ENCODE peak calls at places on chromosomes 5 and 9, in five cellular contexts. One of them, this sample, is unnamed.

GRCh38 chr5:157735991-157736390 is 4.8 kb downstream of the THG1L start:
- DNase-seq in mammary epithelial cell: no peak
- DNase-seq in HepG2: no peak
- DNase-seq in neuronal stem cell: no peak
- DNase-seq in GM23338: no peak
- DNase-seq in this sample: no peak

GRCh38 chr9:75152416-75152815 is 64.1 kb downstream of the OSTF1 start:
- DNase-seq in GM23338: no peak
- DNase-seq in mammary epithelial cell: no peak
- DNase-seq in HepG2: no peak
- DNase-seq in neuronal stem cell: no peak
- DNase-seq in this sample: no peak

GRCh38 chr9:107336718-107337360 is 53.8 kb downstream of the RAD23B start:
- DNase-seq in HepG2: no peak
- DNase-seq in mammary epithelial cell: peak
- DNase-seq in neuronal stem cell: no peak
- DNase-seq in GM23338: no peak
- DNase-seq in this sample: no peak

GRCh38 chr5:174775071-174775470 is 50.7 kb downstream of the MSX2 start:
- DNase-seq in neuronal stem cell: no peak
- DNase-seq in mammary epithelial cell: no peak
- DNase-seq in HepG2: no peak
- DNase-seq in GM23338: no peak
- DNase-seq in this sample: no peak

GRCh38 chr5:72256536-72256935 is 63.5 kb downstream of the MRPS27 start:
- DNase-seq in neuronal stem cell: no peak
- DNase-seq in HepG2: no peak
- DNase-seq in mammary epithelial cell: peak
- DNase-seq in GM23338: no peak
- DNase-seq in this sample: peak

GRCh38 chr5:370959-371810 is 49.7 kb downstream of the AHRR start:
- DNase-seq in mammary epithelial cell: no peak
- DNase-seq in neuronal stem cell: no peak
- DNase-seq in GM23338: no peak
- DNase-seq in HepG2: no peak
- DNase-seq in this sample: no peak

GRCh38 chr5:171155621-171156020 is 153.4 kb upstream of the TLX3 start:
- DNase-seq in mammary epithelial cell: peak
- DNase-seq in GM23338: no peak
- DNase-seq in neuronal stem cell: no peak
- DNase-seq in HepG2: no peak
- DNase-seq in this sample: peak

GRCh38 chr5:112995764-112996618 is 19.4 kb downstream of the DCP2 start:
- DNase-seq in GM23338: peak
- DNase-seq in HepG2: peak
- DNase-seq in neuronal stem cell: peak
- DNase-seq in mammary epithelial cell: peak
- DNase-seq in this sample: peak

GRCh38 chr5:78526049-78526525 is 122.5 kb downstream of the LHFPL2 start:
- DNase-seq in GM23338: no peak
- DNase-seq in mammary epithelial cell: peak
- DNase-seq in HepG2: no peak
- DNase-seq in neuronal stem cell: no peak
- DNase-seq in this sample: peak

GRCh38 chr5:95022967-95023695 is 261.8 kb downstream of the MCTP1 start:
- DNase-seq in GM23338: no peak
- DNase-seq in mammary epithelial cell: peak
- DNase-seq in HepG2: no peak
- DNase-seq in neuronal stem cell: no peak
- DNase-seq in this sample: no peak

GRCh38 chr9:127347831-127348699 is 48.9 kb upstream of the SLC2A8 start:
- DNase-seq in mammary epithelial cell: peak
- DNase-seq in GM23338: peak
- DNase-seq in neuronal stem cell: no peak
- DNase-seq in HepG2: peak
- DNase-seq in this sample: peak

GRCh38 chr9:31314241-31314640 is 1070.2 kb upstream of the ACO1 start:
- DNase-seq in GM23338: no peak
- DNase-seq in neuronal stem cell: no peak
- DNase-seq in HepG2: no peak
- DNase-seq in mammary epithelial cell: no peak
- DNase-seq in this sample: no peak

GRCh38 chr9:93673844-93674334 is 97.5 kb downstream of the PHF2 start:
- DNase-seq in GM23338: no peak
- DNase-seq in mammary epithelial cell: no peak
- DNase-seq in neuronal stem cell: no peak
- DNase-seq in HepG2: no peak
- DNase-seq in this sample: no peak

GRCh38 chr9:113567361-113568080 is 104.0 kb downstream of the RGS3 start:
- DNase-seq in mammary epithelial cell: no peak
- DNase-seq in HepG2: no peak
- DNase-seq in GM23338: no peak
- DNase-seq in neuronal stem cell: no peak
- DNase-seq in this sample: no peak

GRCh38 chr9:130707225-130707976 is 13.8 kb downstream of the EXOSC2 start:
- DNase-seq in mammary epithelial cell: peak
- DNase-seq in GM23338: peak
- DNase-seq in HepG2: peak
- DNase-seq in neuronal stem cell: peak
- DNase-seq in this sample: peak

GRCh38 chr9:4821994-4822544 is 29.3 kb downstream of the RCL1 start:
- DNase-seq in neuronal stem cell: no peak
- DNase-seq in HepG2: no peak
- DNase-seq in GM23338: no peak
- DNase-seq in mammary epithelial cell: no peak
- DNase-seq in this sample: no peak

GRCh38 chr9:72464819-72465218 is 56.6 kb upstream of the TMC1 start:
- DNase-seq in HepG2: no peak
- DNase-seq in GM23338: no peak
- DNase-seq in neuronal stem cell: no peak
- DNase-seq in mammary epithelial cell: no peak
- DNase-seq in this sample: peak

GRCh38 chr9:72473474-72474241 is 47.8 kb upstream of the TMC1 start:
- DNase-seq in HepG2: no peak
- DNase-seq in mammary epithelial cell: peak
- DNase-seq in neuronal stem cell: no peak
- DNase-seq in GM23338: no peak
- DNase-seq in this sample: peak

GRCh38 chr9:72465602-72466001 is 55.8 kb upstream of the TMC1 start:
- DNase-seq in mammary epithelial cell: no peak
- DNase-seq in HepG2: no peak
- DNase-seq in neuronal stem cell: no peak
- DNase-seq in GM23338: no peak
- DNase-seq in this sample: peak

GRCh38 chr9:72471096-72471495 is 50.3 kb upstream of the TMC1 start:
- DNase-seq in GM23338: no peak
- DNase-seq in mammary epithelial cell: no peak
- DNase-seq in neuronal stem cell: no peak
- DNase-seq in HepG2: no peak
- DNase-seq in this sample: no peak

GRCh38 chr9:72467766-72468738 is 53.4 kb upstream of the TMC1 start:
- DNase-seq in neuronal stem cell: no peak
- DNase-seq in HepG2: no peak
- DNase-seq in mammary epithelial cell: no peak
- DNase-seq in GM23338: no peak
- DNase-seq in this sample: no peak
- H2AFZ ChIP-seq in neuronal stem cell: no peak
- H2AFZ ChIP-seq in HepG2: no peak
- H2AFZ ChIP-seq in mammary epithelial cell: no peak
- H2AFZ ChIP-seq in GM23338: no peak
- H2AFZ ChIP-seq in this sample: no peak

GRCh38 chr5:135244620-135245021 is 154.4 kb downstream of the MACROH2A1 start:
- DNase-seq in mammary epithelial cell: no peak
- DNase-seq in HepG2: no peak
- DNase-seq in neuronal stem cell: no peak
- DNase-seq in GM23338: no peak
- DNase-seq in this sample: no peak

GRCh38 chr5:135248801-135249231 is 150.2 kb downstream of the MACROH2A1 start:
- DNase-seq in mammary epithelial cell: no peak
- DNase-seq in neuronal stem cell: no peak
- DNase-seq in GM23338: no peak
- DNase-seq in HepG2: no peak
- DNase-seq in this sample: no peak

GRCh38 chr5:135246923-135247795 is 151.9 kb downstream of the MACROH2A1 start:
- DNase-seq in GM23338: no peak
- DNase-seq in mammary epithelial cell: peak
- DNase-seq in HepG2: no peak
- DNase-seq in neuronal stem cell: no peak
- DNase-seq in this sample: peak

GRCh38 chr5:135245521-135246499 is 153.2 kb downstream of the MACROH2A1 start:
- DNase-seq in neuronal stem cell: no peak
- DNase-seq in HepG2: no peak
- DNase-seq in mammary epithelial cell: peak
- DNase-seq in GM23338: no peak
- DNase-seq in this sample: peak

DNA sequence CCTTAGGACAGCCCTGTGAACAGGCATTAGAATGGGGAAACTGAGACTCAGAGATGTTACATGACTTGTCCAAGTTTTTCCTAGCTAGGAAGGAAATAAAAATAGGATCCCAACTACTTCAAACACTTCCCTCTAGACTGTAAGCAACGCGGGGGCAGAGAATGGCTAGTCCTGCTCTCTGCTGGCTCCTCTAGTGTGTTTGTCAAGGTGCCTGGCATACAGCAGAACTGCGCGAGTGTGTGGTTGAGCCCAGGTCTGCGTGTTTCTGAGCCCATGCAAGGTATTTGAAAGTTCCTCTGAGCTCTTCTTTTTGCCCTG is 152.5 kb downstream of the MACROH2A1 start:
- DNase-seq in HepG2: no peak
- DNase-seq in mammary epithelial cell: no peak
- DNase-seq in GM23338: no peak
- DNase-seq in neuronal stem cell: no peak
- DNase-seq in this sample: no peak
- H2AFZ ChIP-seq in HepG2: no peak
- H2AFZ ChIP-seq in mammary epithelial cell: peak
- H2AFZ ChIP-seq in GM23338: no peak
- H2AFZ ChIP-seq in neuronal stem cell: peak
- H2AFZ ChIP-seq in this sample: peak

GRCh38 chr9:126206099-126206498 is 120.5 kb upstream of the MVB12B start:
- DNase-seq in HepG2: no peak
- DNase-seq in neuronal stem cell: no peak
- DNase-seq in mammary epithelial cell: no peak
- DNase-seq in GM23338: no peak
- DNase-seq in this sample: no peak

GRCh38 chr9:126204197-126204596 is 122.4 kb upstream of the MVB12B start:
- DNase-seq in mammary epithelial cell: no peak
- DNase-seq in HepG2: no peak
- DNase-seq in neuronal stem cell: no peak
- DNase-seq in GM23338: no peak
- DNase-seq in this sample: no peak

GRCh38 chr9:126204708-126205225 is 121.9 kb upstream of the MVB12B start:
- DNase-seq in HepG2: no peak
- DNase-seq in neuronal stem cell: no peak
- DNase-seq in GM23338: no peak
- DNase-seq in mammary epithelial cell: no peak
- DNase-seq in this sample: no peak

GRCh38 chr9:126203313-126203712 is 123.3 kb upstream of the MVB12B start:
- DNase-seq in GM23338: peak
- DNase-seq in mammary epithelial cell: no peak
- DNase-seq in neuronal stem cell: no peak
- DNase-seq in HepG2: no peak
- DNase-seq in this sample: no peak

GRCh38 chr9:126205260-126205659 is 121.4 kb upstream of the MVB12B start:
- DNase-seq in GM23338: no peak
- DNase-seq in mammary epithelial cell: no peak
- DNase-seq in HepG2: no peak
- DNase-seq in neuronal stem cell: no peak
- DNase-seq in this sample: no peak
- H2AFZ ChIP-seq in GM23338: peak
- H2AFZ ChIP-seq in mammary epithelial cell: no peak
- H2AFZ ChIP-seq in HepG2: no peak
- H2AFZ ChIP-seq in neuronal stem cell: no peak
- H2AFZ ChIP-seq in this sample: no peak

DNA sequence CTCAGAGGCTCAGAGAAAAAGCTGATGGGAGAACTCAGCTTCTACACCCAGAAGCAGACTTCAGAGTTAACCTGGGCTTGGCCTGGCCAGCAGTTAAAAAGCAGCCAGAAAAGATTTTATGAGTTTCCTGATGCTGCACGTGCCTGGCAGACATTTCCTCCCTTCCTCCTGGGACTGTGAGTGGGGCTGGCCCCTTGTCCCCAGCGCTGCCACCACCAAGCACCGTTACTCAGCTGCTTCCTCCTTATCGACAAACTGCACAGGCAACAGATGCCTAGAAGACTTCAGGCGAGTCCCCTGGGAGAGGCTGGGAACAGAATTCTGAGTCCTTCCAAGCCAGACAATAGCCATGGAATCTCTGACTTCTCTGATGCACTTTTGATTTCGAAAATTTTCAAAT is 33.4 kb downstream of the FABP6 start:
- DNase-seq in GM23338: no peak
- DNase-seq in HepG2: no peak
- DNase-seq in mammary epithelial cell: no peak
- DNase-seq in neuronal stem cell: no peak
- DNase-seq in this sample: peak
- H2AFZ ChIP-seq in GM23338: no peak
- H2AFZ ChIP-seq in HepG2: no peak
- H2AFZ ChIP-seq in mammary epithelial cell: no peak
- H2AFZ ChIP-seq in neuronal stem cell: no peak
- H2AFZ ChIP-seq in this sample: no peak

GRCh38 chr9:87886210-87887150 is 3.8 kb downstream of the SPATA31E1 start:
- DNase-seq in GM23338: no peak
- DNase-seq in neuronal stem cell: no peak
- DNase-seq in mammary epithelial cell: no peak
- DNase-seq in HepG2: no peak
- DNase-seq in this sample: no peak

GRCh38 chr9:87883990-87884389 is 1.3 kb downstream of the SPATA31E1 start:
- DNase-seq in neuronal stem cell: no peak
- DNase-seq in HepG2: no peak
- DNase-seq in GM23338: peak
- DNase-seq in mammary epithelial cell: no peak
- DNase-seq in this sample: no peak

GRCh38 chr9:87885484-87886189 is 3.0 kb downstream of the SPATA31E1 start:
- DNase-seq in mammary epithelial cell: no peak
- DNase-seq in HepG2: no peak
- DNase-seq in neuronal stem cell: no peak
- DNase-seq in GM23338: no peak
- DNase-seq in this sample: no peak

GRCh38 chr9:87883274-87883673 is 597 bp downstream of the SPATA31E1 start:
- DNase-seq in mammary epithelial cell: no peak
- DNase-seq in neuronal stem cell: no peak
- DNase-seq in HepG2: no peak
- DNase-seq in GM23338: no peak
- DNase-seq in this sample: no peak

GRCh38 chr9:87884578-87885459 is 2.1 kb downstream of the SPATA31E1 start:
- DNase-seq in GM23338: no peak
- DNase-seq in mammary epithelial cell: no peak
- DNase-seq in neuronal stem cell: no peak
- DNase-seq in HepG2: no peak
- DNase-seq in this sample: no peak
- H2AFZ ChIP-seq in GM23338: no peak
- H2AFZ ChIP-seq in mammary epithelial cell: no peak
- H2AFZ ChIP-seq in neuronal stem cell: no peak
- H2AFZ ChIP-seq in HepG2: no peak
- H2AFZ ChIP-seq in this sample: no peak

GRCh38 chr9:6667633-6668280 is 22.2 kb upstream of the GLDC start:
- DNase-seq in GM23338: peak
- DNase-seq in HepG2: no peak
- DNase-seq in neuronal stem cell: no peak
- DNase-seq in mammary epithelial cell: no peak
- DNase-seq in this sample: peak
- H2AFZ ChIP-seq in GM23338: no peak
- H2AFZ ChIP-seq in HepG2: no peak
- H2AFZ ChIP-seq in neuronal stem cell: no peak
- H2AFZ ChIP-seq in mammary epithelial cell: no peak
- H2AFZ ChIP-seq in this sample: no peak

GRCh38 chr9:86667307-86667706 is 280.0 kb downstream of the GAS1 start:
- DNase-seq in HepG2: no peak
- DNase-seq in neuronal stem cell: no peak
- DNase-seq in mammary epithelial cell: peak
- DNase-seq in GM23338: no peak
- DNase-seq in this sample: no peak
- H2AFZ ChIP-seq in HepG2: no peak
- H2AFZ ChIP-seq in neuronal stem cell: no peak
- H2AFZ ChIP-seq in mammary epithelial cell: no peak
- H2AFZ ChIP-seq in GM23338: no peak
- H2AFZ ChIP-seq in this sample: no peak

This sample was measured in endothelial cell of umbilical vein.